ENCODE peak calls at places on chromosomes 1 and 21, in six cellular contexts. W is vagina, A is esophagus muscularis mucosa, T is adrenal gland, E is uterus, P is transverse colon. D is an unnamed sample. For H3K36me3 and H3K4me1, the result is how much of the 10 kb centered on the place peaks cover.

GRCh38 chr21:32257952-32258785 is 20.7 kb downstream of the MIS18A start:
- DNase-seq in W (no peak), A (no peak), T (peak), E (peak), P (peak), D (no peak)

GRCh38 chr1:167928457-167928852 is 8.0 kb upstream of the DCAF6 start:
- DNase-seq in W (no peak), A (no peak), T (no peak), E (no peak), P (no peak), D (no peak)

GRCh38 chr1:85048296-85049064 is at the start of gene MCOLN3:
- DNase-seq in W (no peak), A (no peak), T (peak), E (peak), P (peak), D (peak)

GRCh38 chr1:116694524-116694923 is 27.0 kb upstream of the IGSF3 start:
- DNase-seq in W (no peak), A (no peak), T (no peak), E (no peak), P (no peak), D (peak)

GRCh38 chr1:16128338-16128741 is 27.5 kb downstream of the EPHA2 start:
- DNase-seq in W (no peak), A (no peak), T (no peak), E (no peak), P (no peak), D (no peak)

GRCh38 chr1:115112496-115113375 is 23.4 kb upstream of the TSPAN2 start:
- DNase-seq in W (no peak), A (no peak), T (peak), E (peak), P (peak), D (no peak)

GRCh38 chr1:76465030-76465429 is 390.5 kb downstream of the ST6GALNAC3 start:
- DNase-seq in W (no peak), A (no peak), T (no peak), E (no peak), P (no peak), D (no peak)

GRCh38 chr1:22806584-22806983 is 95.9 kb downstream of the EPHB2 start:
- DNase-seq in W (no peak), A (no peak), T (no peak), E (no peak), P (no peak), D (no peak)

GRCh38 chr21:29639366-29640232 is 300.2 kb downstream of the GRIK1 start:
- DNase-seq in W (no peak), A (no peak), T (no peak), E (no peak), P (no peak), D (no peak)

GRCh38 chr1:2611034-2611501 is 21.7 kb downstream of the MMEL1 start:
- DNase-seq in W (no peak), A (no peak), T (no peak), E (no peak), P (peak), D (no peak)

GRCh38 chr1:53025034-53025777 is 36.8 kb upstream of the PODN start:
- DNase-seq in W (peak), A (no peak), T (peak), E (peak), P (peak), D (peak)

GRCh38 chr1:168714012-168714411 is 15.0 kb downstream of the DPT start:
- DNase-seq in W (no peak), A (no peak), T (no peak), E (no peak), P (peak), D (no peak)

GRCh38 chr1:80171101-80171500 is 1164.6 kb upstream of the ADGRL4 start:
- DNase-seq in W (no peak), A (no peak), T (no peak), E (no peak), P (no peak), D (no peak)

GRCh38 chr1:12692967-12693782 is 22.7 kb upstream of the AADACL3 start:
- DNase-seq in W (no peak), A (no peak), T (no peak), E (no peak), P (no peak), D (peak)

GRCh38 chr1:219419860-219420259 is 193.0 kb downstream of the ZC3H11B start:
- DNase-seq in W (no peak), A (no peak), T (no peak), E (no peak), P (no peak), D (no peak)

DNA sequence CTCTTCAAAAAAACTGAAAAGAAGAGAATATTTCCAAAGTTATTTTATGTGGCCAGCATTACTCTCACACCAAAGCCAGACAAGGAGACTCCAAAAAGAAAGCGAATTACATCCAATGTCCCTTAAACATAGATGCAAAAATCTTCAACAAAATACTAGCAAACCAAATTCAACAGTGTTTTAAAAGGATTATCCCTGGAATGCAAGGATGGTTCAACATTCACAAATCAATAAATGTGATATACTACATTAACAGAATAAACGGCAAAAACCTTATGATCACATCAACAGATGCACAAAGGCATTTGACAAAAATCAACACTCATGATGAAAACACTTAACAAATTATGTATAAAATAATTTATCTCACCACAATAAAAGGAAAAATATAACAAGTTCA is 207.8 kb downstream of the DENND1B start:
- DNase-seq in W (no peak), A (no peak), T (no peak), E (no peak), P (no peak), D (no peak)
- H3K36me3 ChIP-seq in W (under half), A (under half), T (under half), E (under half), P (under half), D (under half)

GRCh38 chr1:178055779-178056471 is 38.0 kb upstream of the RASAL2 start:
- DNase-seq in W (no peak), A (no peak), T (no peak), E (no peak), P (no peak), D (no peak)
- H3K4me1 ChIP-seq in W (under half), A (half or more), T (under half), E (under half), P (under half), D (under half)

GRCh38 chr1:236603896-236604217 is 459 bp downstream of the HEATR1 start:
- DNase-seq in W (no peak), A (no peak), T (no peak), E (no peak), P (no peak), D (no peak)

GRCh38 chr1:236608930-236609726 is 4.8 kb upstream of the HEATR1 start:
- DNase-seq in W (no peak), A (no peak), T (peak), E (peak), P (peak), D (peak)

GRCh38 chr1:236602171-236602570 is 2.1 kb downstream of the HEATR1 start:
- DNase-seq in W (no peak), A (no peak), T (no peak), E (no peak), P (no peak), D (no peak)

GRCh38 chr1:236605030-236605806 is 902 bp upstream of the HEATR1 start:
- DNase-seq in W (no peak), A (no peak), T (no peak), E (no peak), P (no peak), D (no peak)

GRCh38 chr1:236604218-236605029 is at the start of gene HEATR1:
- DNase-seq in W (peak), A (peak), T (peak), E (peak), P (peak), D (peak)
- TF ChIP-seq POLR2A in W (no peak), A (peak), T (peak), E (peak), P (peak), D (peak)

GRCh38 chr1:19307804-19308508 is 4.0 kb downstream of the AKR7A2 start:
- DNase-seq in W (no peak), A (no peak), T (no peak), E (no peak), P (peak), D (no peak)
- H3K36me3 ChIP-seq in W (under half), A (half or more), T (under half), E (under half), P (under half), D (under half)

DNA sequence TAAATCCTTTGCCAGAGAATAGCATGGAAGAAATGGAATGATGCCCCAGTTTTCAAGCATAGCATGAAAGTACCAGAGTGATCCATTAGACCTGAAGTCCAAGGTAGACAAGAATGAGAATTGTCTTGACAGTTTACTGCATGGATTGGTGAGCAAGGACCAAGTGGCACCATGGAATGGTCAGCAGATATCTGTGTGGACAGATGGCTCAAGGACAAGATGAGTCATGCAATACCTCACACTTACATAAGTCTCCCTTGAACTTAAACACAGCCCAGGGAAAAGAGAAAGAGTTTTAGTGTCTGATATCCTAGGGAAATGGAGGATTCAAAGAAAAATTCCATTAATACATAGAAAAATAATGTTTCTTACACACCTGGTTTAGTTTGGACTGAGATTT is 195.2 kb downstream of the MRPL39 start:
- DNase-seq in W (no peak), A (no peak), T (no peak), E (no peak), P (no peak), D (no peak)
- H3K4me1 ChIP-seq in W (under half), A (under half), T (under half), E (under half), P (under half), D (under half)

GRCh38 chr1:111505641-111506119 is 2.2 kb upstream of the ADORA3 start:
- DNase-seq in W (no peak), A (no peak), T (peak), E (no peak), P (peak), D (no peak)

GRCh38 chr1:111506561-111506960 is 3.1 kb upstream of the ADORA3 start:
- DNase-seq in W (no peak), A (no peak), T (no peak), E (no peak), P (no peak), D (no peak)

GRCh38 chr1:111510003-111510380 is 6.6 kb upstream of the ADORA3 start:
- DNase-seq in W (no peak), A (no peak), T (no peak), E (peak), P (no peak), D (no peak)

GRCh38 chr1:111504097-111504496 is 664 bp upstream of the ADORA3 start:
- DNase-seq in W (no peak), A (no peak), T (no peak), E (no peak), P (no peak), D (no peak)

DNA sequence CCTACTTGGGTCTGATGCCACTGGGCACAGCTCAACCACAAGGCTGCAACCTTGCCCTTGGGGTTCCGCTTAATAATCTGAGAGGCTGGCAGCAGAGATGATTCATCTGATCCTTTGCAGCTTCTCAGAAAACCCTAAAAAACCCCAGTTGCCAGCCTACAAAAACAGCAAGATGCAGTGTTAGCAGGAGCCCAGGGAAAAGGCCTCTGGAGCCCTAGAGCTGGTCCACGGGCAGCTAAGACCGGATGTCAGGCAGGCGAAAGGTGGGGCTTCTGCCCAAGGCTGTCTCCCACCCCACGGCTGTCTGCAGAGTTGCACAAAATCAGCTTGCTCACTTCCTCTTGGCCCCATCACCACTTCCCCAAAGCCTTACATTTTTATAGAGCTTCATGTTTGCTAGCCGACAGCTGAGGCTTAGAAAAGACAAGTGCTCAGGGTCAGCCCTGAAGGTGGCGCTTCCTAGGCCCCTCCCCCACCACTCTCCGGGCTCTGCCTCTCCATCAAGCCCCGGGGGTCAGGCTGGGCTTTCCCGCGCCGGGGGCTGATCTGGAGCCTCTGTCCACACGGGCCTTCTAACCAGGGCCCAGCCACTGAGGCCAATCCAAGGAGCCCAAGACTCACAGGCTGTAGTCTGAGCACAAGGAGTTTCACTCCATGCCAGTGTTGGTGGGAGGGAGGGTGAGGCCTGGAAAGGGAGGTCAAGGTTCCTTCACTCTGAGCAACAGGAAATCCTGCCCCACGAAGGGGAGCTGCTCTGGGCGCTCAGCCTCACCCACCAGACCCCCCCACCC is 4.2 kb upstream of the ADORA3 start:
- DNase-seq in W (no peak), A (peak), T (peak), E (peak), P (peak), D (peak)
- TF ChIP-seq POLR2A in W (no peak), A (no peak), T (peak), E (no peak), P (no peak), D (peak)

GRCh38 chr1:160239582-160240299 is 22.6 kb downstream of the DCAF8 start:
- DNase-seq in W (no peak), A (no peak), T (no peak), E (no peak), P (no peak), D (no peak)
- H3K36me3 ChIP-seq in W (under half), A (half or more), T (under half), E (under half), P (half or more), D (half or more)

GRCh38 chr1:54339126-54339525 is 67.1 kb downstream of the SSBP3 start:
- DNase-seq in W (no peak), A (no peak), T (no peak), E (no peak), P (no peak), D (no peak)
- H3K4me1 ChIP-seq in W (half or more), A (half or more), T (half or more), E (under half), P (under half), D (half or more)

DNA sequence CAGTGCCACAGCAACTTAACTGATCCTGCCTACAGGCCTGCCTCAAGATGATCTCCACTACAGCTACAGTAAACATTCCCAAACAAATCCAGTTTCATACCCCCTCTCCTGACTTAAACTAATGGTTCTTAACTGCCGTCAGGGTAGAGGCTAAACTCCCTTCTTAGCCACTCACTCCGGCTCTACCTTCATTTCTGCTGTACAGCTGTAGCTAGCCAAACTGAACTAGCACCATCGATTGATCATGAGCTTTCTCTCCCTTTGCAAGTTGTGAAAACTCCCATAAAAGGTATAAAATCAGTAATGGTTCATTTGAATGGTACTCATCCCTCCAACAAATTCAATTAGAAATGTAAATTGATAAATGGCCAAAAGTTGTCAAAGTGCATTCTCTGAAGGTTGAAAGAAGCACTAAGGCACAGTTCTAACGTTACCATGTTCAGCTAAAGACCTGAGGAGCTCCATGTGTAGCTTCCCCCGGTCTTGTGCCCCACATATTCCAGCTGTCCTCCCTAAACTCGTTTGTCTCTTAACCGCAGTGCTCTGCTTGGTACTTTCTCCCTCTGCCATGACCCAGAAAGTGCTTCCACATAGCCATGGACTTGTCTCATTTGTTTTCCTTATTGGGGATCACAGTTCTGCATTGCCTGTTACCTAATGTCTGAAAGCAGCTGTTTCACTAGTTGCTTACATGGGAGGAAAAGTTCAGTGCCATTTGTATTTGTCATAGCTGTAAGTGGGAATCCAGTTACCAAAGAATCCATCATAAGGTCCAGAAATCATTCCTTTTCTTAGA is 49.8 kb downstream of the DHX9 start:
- DNase-seq in W (no peak), A (no peak), T (no peak), E (no peak), P (no peak), D (no peak)
- TF ChIP-seq POLR2A in W (no peak), A (no peak), T (no peak), E (no peak), P (no peak), D (no peak)

GRCh38 chr1:119954476-119955422 is 58.4 kb upstream of the ADAM30 start:
- DNase-seq in W (no peak), A (no peak), T (no peak), E (no peak), P (no peak), D (no peak)
- H3K36me3 ChIP-seq in W (under half), A (under half), T (under half), E (under half), P (under half), D (under half)